ENCODE peak calls at places on chromosomes 1 and 21, in five cellular contexts. One of them, this sample, is unnamed.

GRCh38 chr1:28136636-28137613 is 39.6 kb downstream of the PTAFR start:
- DNase-seq in kidney epithelial cell: no peak
- DNase-seq in skeletal muscle cell: no peak
- DNase-seq in H9: no peak
- DNase-seq in activated CD4-positive, alpha-beta T cell treated with anti-CD3 and anti-CD28 coated beads, Interleukin-2, amount 10 ng/mL, durations not matched to agents 7 days and 5 days: no peak
- DNase-seq in this sample: no peak

GRCh38 chr1:13737388-13737787 is 37.4 kb downstream of the PRDM2 start:
- DNase-seq in activated CD4-positive, alpha-beta T cell treated with anti-CD3 and anti-CD28 coated beads, Interleukin-2, amount 10 ng/mL, durations not matched to agents 7 days and 5 days: no peak
- DNase-seq in kidney epithelial cell: no peak
- DNase-seq in skeletal muscle cell: no peak
- DNase-seq in H9: no peak
- DNase-seq in this sample: no peak

GRCh38 chr1:21308847-21309652 is 18.8 kb upstream of the ECE1 start:
- DNase-seq in kidney epithelial cell: no peak
- DNase-seq in skeletal muscle cell: no peak
- DNase-seq in H9: no peak
- DNase-seq in activated CD4-positive, alpha-beta T cell treated with anti-CD3 and anti-CD28 coated beads, Interleukin-2, amount 10 ng/mL, durations not matched to agents 7 days and 5 days: no peak
- DNase-seq in this sample: peak

GRCh38 chr21:17780539-17780938 is 38.6 kb downstream of the C21orf91 start:
- DNase-seq in skeletal muscle cell: no peak
- DNase-seq in H9: no peak
- DNase-seq in activated CD4-positive, alpha-beta T cell treated with anti-CD3 and anti-CD28 coated beads, Interleukin-2, amount 10 ng/mL, durations not matched to agents 7 days and 5 days: peak
- DNase-seq in kidney epithelial cell: no peak
- DNase-seq in this sample: no peak

GRCh38 chr1:91700332-91700731 is 185.6 kb downstream of the TGFBR3 start:
- DNase-seq in kidney epithelial cell: no peak
- DNase-seq in skeletal muscle cell: no peak
- DNase-seq in H9: no peak
- DNase-seq in activated CD4-positive, alpha-beta T cell treated with anti-CD3 and anti-CD28 coated beads, Interleukin-2, amount 10 ng/mL, durations not matched to agents 7 days and 5 days: no peak
- DNase-seq in this sample: no peak

GRCh38 chr1:200386416-200386815 is 23.4 kb downstream of the ZNF281 start:
- DNase-seq in H9: no peak
- DNase-seq in kidney epithelial cell: no peak
- DNase-seq in activated CD4-positive, alpha-beta T cell treated with anti-CD3 and anti-CD28 coated beads, Interleukin-2, amount 10 ng/mL, durations not matched to agents 7 days and 5 days: no peak
- DNase-seq in skeletal muscle cell: no peak
- DNase-seq in this sample: no peak

GRCh38 chr1:201583663-201584062 is 44.7 kb downstream of the NAV1 start:
- DNase-seq in H9: no peak
- DNase-seq in skeletal muscle cell: no peak
- DNase-seq in kidney epithelial cell: no peak
- DNase-seq in activated CD4-positive, alpha-beta T cell treated with anti-CD3 and anti-CD28 coated beads, Interleukin-2, amount 10 ng/mL, durations not matched to agents 7 days and 5 days: no peak
- DNase-seq in this sample: no peak

GRCh38 chr1:174051956-174052355 is 29.8 kb upstream of the RC3H1 start:
- DNase-seq in H9: no peak
- DNase-seq in activated CD4-positive, alpha-beta T cell treated with anti-CD3 and anti-CD28 coated beads, Interleukin-2, amount 10 ng/mL, durations not matched to agents 7 days and 5 days: no peak
- DNase-seq in skeletal muscle cell: peak
- DNase-seq in kidney epithelial cell: no peak
- DNase-seq in this sample: no peak

GRCh38 chr21:34728479-34728878 is 59.7 kb downstream of the CLIC6 start:
- DNase-seq in kidney epithelial cell: no peak
- DNase-seq in H9: no peak
- DNase-seq in activated CD4-positive, alpha-beta T cell treated with anti-CD3 and anti-CD28 coated beads, Interleukin-2, amount 10 ng/mL, durations not matched to agents 7 days and 5 days: no peak
- DNase-seq in skeletal muscle cell: no peak
- DNase-seq in this sample: no peak

GRCh38 chr1:53505401-53505800 is 46.2 kb downstream of the DMRTB1 start:
- DNase-seq in activated CD4-positive, alpha-beta T cell treated with anti-CD3 and anti-CD28 coated beads, Interleukin-2, amount 10 ng/mL, durations not matched to agents 7 days and 5 days: no peak
- DNase-seq in H9: no peak
- DNase-seq in kidney epithelial cell: no peak
- DNase-seq in skeletal muscle cell: no peak
- DNase-seq in this sample: no peak

GRCh38 chr1:216843426-216843825 is 120.2 kb upstream of the ESRRG start:
- DNase-seq in activated CD4-positive, alpha-beta T cell treated with anti-CD3 and anti-CD28 coated beads, Interleukin-2, amount 10 ng/mL, durations not matched to agents 7 days and 5 days: no peak
- DNase-seq in skeletal muscle cell: no peak
- DNase-seq in kidney epithelial cell: no peak
- DNase-seq in H9: no peak
- DNase-seq in this sample: no peak

GRCh38 chr21:44817914-44818635 is at the start of gene SUMO3:
- DNase-seq in kidney epithelial cell: no peak
- DNase-seq in H9: peak
- DNase-seq in skeletal muscle cell: peak
- DNase-seq in activated CD4-positive, alpha-beta T cell treated with anti-CD3 and anti-CD28 coated beads, Interleukin-2, amount 10 ng/mL, durations not matched to agents 7 days and 5 days: peak
- DNase-seq in this sample: peak

GRCh38 chr21:33640697-33641338 is 723 bp downstream of the CRYZL1 start:
- DNase-seq in activated CD4-positive, alpha-beta T cell treated with anti-CD3 and anti-CD28 coated beads, Interleukin-2, amount 10 ng/mL, durations not matched to agents 7 days and 5 days: peak
- DNase-seq in H9: no peak
- DNase-seq in kidney epithelial cell: no peak
- DNase-seq in skeletal muscle cell: no peak
- DNase-seq in this sample: peak

GRCh38 chr21:43029785-43030184 is 45.9 kb downstream of the CBS start:
- DNase-seq in H9: no peak
- DNase-seq in activated CD4-positive, alpha-beta T cell treated with anti-CD3 and anti-CD28 coated beads, Interleukin-2, amount 10 ng/mL, durations not matched to agents 7 days and 5 days: no peak
- DNase-seq in kidney epithelial cell: no peak
- DNase-seq in skeletal muscle cell: no peak
- DNase-seq in this sample: no peak

GRCh38 chr1:19710825-19711611 is 46.3 kb downstream of the HTR6 start:
- DNase-seq in activated CD4-positive, alpha-beta T cell treated with anti-CD3 and anti-CD28 coated beads, Interleukin-2, amount 10 ng/mL, durations not matched to agents 7 days and 5 days: no peak
- DNase-seq in kidney epithelial cell: peak
- DNase-seq in skeletal muscle cell: peak
- DNase-seq in H9: no peak
- DNase-seq in this sample: no peak

GRCh38 chr21:25997788-25998611 is 172.6 kb downstream of the APP start:
- DNase-seq in skeletal muscle cell: no peak
- DNase-seq in activated CD4-positive, alpha-beta T cell treated with anti-CD3 and anti-CD28 coated beads, Interleukin-2, amount 10 ng/mL, durations not matched to agents 7 days and 5 days: no peak
- DNase-seq in H9: peak
- DNase-seq in kidney epithelial cell: no peak
- DNase-seq in this sample: no peak

GRCh38 chr1:228976316-228976715 is 241.0 kb downstream of the RHOU start:
- DNase-seq in H9: peak
- DNase-seq in skeletal muscle cell: no peak
- DNase-seq in kidney epithelial cell: no peak
- DNase-seq in activated CD4-positive, alpha-beta T cell treated with anti-CD3 and anti-CD28 coated beads, Interleukin-2, amount 10 ng/mL, durations not matched to agents 7 days and 5 days: no peak
- DNase-seq in this sample: no peak

GRCh38 chr1:54266195-54266594 is 66.2 kb downstream of the MRPL37 start:
- DNase-seq in activated CD4-positive, alpha-beta T cell treated with anti-CD3 and anti-CD28 coated beads, Interleukin-2, amount 10 ng/mL, durations not matched to agents 7 days and 5 days: no peak
- DNase-seq in H9: no peak
- DNase-seq in kidney epithelial cell: no peak
- DNase-seq in skeletal muscle cell: no peak
- DNase-seq in this sample: no peak

GRCh38 chr21:42535602-42536171 is 22.0 kb downstream of the SLC37A1 start:
- DNase-seq in activated CD4-positive, alpha-beta T cell treated with anti-CD3 and anti-CD28 coated beads, Interleukin-2, amount 10 ng/mL, durations not matched to agents 7 days and 5 days: no peak
- DNase-seq in H9: no peak
- DNase-seq in kidney epithelial cell: no peak
- DNase-seq in skeletal muscle cell: no peak
- DNase-seq in this sample: no peak

GRCh38 chr21:38814126-38815059 is 8.7 kb downstream of the ETS2 start:
- DNase-seq in activated CD4-positive, alpha-beta T cell treated with anti-CD3 and anti-CD28 coated beads, Interleukin-2, amount 10 ng/mL, durations not matched to agents 7 days and 5 days: no peak
- DNase-seq in H9: peak
- DNase-seq in skeletal muscle cell: no peak
- DNase-seq in kidney epithelial cell: no peak
- DNase-seq in this sample: no peak

GRCh38 chr1:154608522-154609294 is 722 bp upstream of the ADAR start:
- DNase-seq in kidney epithelial cell: no peak
- DNase-seq in skeletal muscle cell: no peak
- DNase-seq in H9: peak
- DNase-seq in activated CD4-positive, alpha-beta T cell treated with anti-CD3 and anti-CD28 coated beads, Interleukin-2, amount 10 ng/mL, durations not matched to agents 7 days and 5 days: peak
- DNase-seq in this sample: peak

GRCh38 chr1:3898994-3899775 is 887 bp downstream of the C1orf174 start:
- DNase-seq in kidney epithelial cell: no peak
- DNase-seq in skeletal muscle cell: no peak
- DNase-seq in H9: peak
- DNase-seq in activated CD4-positive, alpha-beta T cell treated with anti-CD3 and anti-CD28 coated beads, Interleukin-2, amount 10 ng/mL, durations not matched to agents 7 days and 5 days: peak
- DNase-seq in this sample: peak

GRCh38 chr1:93685918-93686317 is 4.3 kb upstream of the BCAR3 start:
- DNase-seq in H9: no peak
- DNase-seq in kidney epithelial cell: no peak
- DNase-seq in activated CD4-positive, alpha-beta T cell treated with anti-CD3 and anti-CD28 coated beads, Interleukin-2, amount 10 ng/mL, durations not matched to agents 7 days and 5 days: no peak
- DNase-seq in skeletal muscle cell: no peak
- DNase-seq in this sample: no peak

GRCh38 chr1:95006681-95007080 is 66.1 kb downstream of the ALG14 start:
- DNase-seq in skeletal muscle cell: no peak
- DNase-seq in H9: no peak
- DNase-seq in kidney epithelial cell: no peak
- DNase-seq in activated CD4-positive, alpha-beta T cell treated with anti-CD3 and anti-CD28 coated beads, Interleukin-2, amount 10 ng/mL, durations not matched to agents 7 days and 5 days: no peak
- DNase-seq in this sample: no peak

GRCh38 chr1:241990040-241990439 is 8.9 kb downstream of the MAP1LC3C start:
- DNase-seq in activated CD4-positive, alpha-beta T cell treated with anti-CD3 and anti-CD28 coated beads, Interleukin-2, amount 10 ng/mL, durations not matched to agents 7 days and 5 days: no peak
- DNase-seq in H9: peak
- DNase-seq in kidney epithelial cell: peak
- DNase-seq in skeletal muscle cell: peak
- DNase-seq in this sample: peak

GRCh38 chr1:247797518-247797917 is 26.4 kb downstream of the OR14A16 start:
- DNase-seq in activated CD4-positive, alpha-beta T cell treated with anti-CD3 and anti-CD28 coated beads, Interleukin-2, amount 10 ng/mL, durations not matched to agents 7 days and 5 days: no peak
- DNase-seq in skeletal muscle cell: no peak
- DNase-seq in H9: no peak
- DNase-seq in kidney epithelial cell: no peak
- DNase-seq in this sample: no peak

GRCh38 chr1:9728451-9729295 is 77.1 kb downstream of the PIK3CD start:
- DNase-seq in H9: no peak
- DNase-seq in activated CD4-positive, alpha-beta T cell treated with anti-CD3 and anti-CD28 coated beads, Interleukin-2, amount 10 ng/mL, durations not matched to agents 7 days and 5 days: peak
- DNase-seq in kidney epithelial cell: no peak
- DNase-seq in skeletal muscle cell: no peak
- DNase-seq in this sample: no peak

GRCh38 chr1:107139833-107140702 is 771 bp upstream of the NTNG1 start:
- DNase-seq in H9: peak
- DNase-seq in kidney epithelial cell: no peak
- DNase-seq in skeletal muscle cell: peak
- DNase-seq in activated CD4-positive, alpha-beta T cell treated with anti-CD3 and anti-CD28 coated beads, Interleukin-2, amount 10 ng/mL, durations not matched to agents 7 days and 5 days: peak
- DNase-seq in this sample: peak

GRCh38 chr1:204714861-204715511 is 29.4 kb upstream of the LRRN2 start:
- DNase-seq in activated CD4-positive, alpha-beta T cell treated with anti-CD3 and anti-CD28 coated beads, Interleukin-2, amount 10 ng/mL, durations not matched to agents 7 days and 5 days: no peak
- DNase-seq in skeletal muscle cell: no peak
- DNase-seq in kidney epithelial cell: no peak
- DNase-seq in H9: peak
- DNase-seq in this sample: no peak

GRCh38 chr1:5751833-5752714 is 240.2 kb downstream of the NPHP4 start:
- DNase-seq in skeletal muscle cell: no peak
- DNase-seq in kidney epithelial cell: no peak
- DNase-seq in H9: no peak
- DNase-seq in activated CD4-positive, alpha-beta T cell treated with anti-CD3 and anti-CD28 coated beads, Interleukin-2, amount 10 ng/mL, durations not matched to agents 7 days and 5 days: no peak
- DNase-seq in this sample: no peak

GRCh38 chr1:218686258-218686657 is 341.1 kb downstream of the TGFB2 start:
- DNase-seq in skeletal muscle cell: peak
- DNase-seq in activated CD4-positive, alpha-beta T cell treated with anti-CD3 and anti-CD28 coated beads, Interleukin-2, amount 10 ng/mL, durations not matched to agents 7 days and 5 days: no peak
- DNase-seq in H9: no peak
- DNase-seq in kidney epithelial cell: no peak
- DNase-seq in this sample: no peak

GRCh38 chr21:31198575-31198974 is 145.5 kb downstream of the TIAM1 start:
- DNase-seq in activated CD4-positive, alpha-beta T cell treated with anti-CD3 and anti-CD28 coated beads, Interleukin-2, amount 10 ng/mL, durations not matched to agents 7 days and 5 days: peak
- DNase-seq in skeletal muscle cell: no peak
- DNase-seq in H9: no peak
- DNase-seq in kidney epithelial cell: no peak
- DNase-seq in this sample: peak

GRCh38 chr1:22257286-22258275 is 114.7 kb upstream of the WNT4 start:
- DNase-seq in skeletal muscle cell: no peak
- DNase-seq in activated CD4-positive, alpha-beta T cell treated with anti-CD3 and anti-CD28 coated beads, Interleukin-2, amount 10 ng/mL, durations not matched to agents 7 days and 5 days: no peak
- DNase-seq in H9: no peak
- DNase-seq in kidney epithelial cell: no peak
- DNase-seq in this sample: no peak

GRCh38 chr1:86324423-86324822 is 71.7 kb downstream of the ODF2L start:
- DNase-seq in H9: no peak
- DNase-seq in kidney epithelial cell: no peak
- DNase-seq in activated CD4-positive, alpha-beta T cell treated with anti-CD3 and anti-CD28 coated beads, Interleukin-2, amount 10 ng/mL, durations not matched to agents 7 days and 5 days: no peak
- DNase-seq in skeletal muscle cell: no peak
- DNase-seq in this sample: no peak